ENCODE peak calls at places on chromosome 14, in six cellular contexts. V, E, J, P, Y and M are unnamed samples.

GRCh38 chr14:100213587-100213955 is 25.4 kb upstream of the YY1 start:
- DNase-seq in V (no peak), E (no peak), J (peak; percentile 50), P (no peak), Y (no peak), M (no peak)

GRCh38 chr14:90781344-90781761 is 34.9 kb downstream of the TTC7B start:
- DNase-seq in V (peak; percentile 71), E (no peak), J (no peak), P (peak; percentile 87), Y (peak; percentile 85), M (no peak)

GRCh38 chr14:66701813-66702212 is 193.9 kb downstream of the GPHN start:
- DNase-seq in V (no peak), E (no peak), J (no peak), P (no peak), Y (no peak), M (no peak)

GRCh38 chr14:64447890-64448667 is 17.2 kb upstream of the AKAP5 start:
- DNase-seq in V (no peak), E (no peak), J (no peak), P (peak; percentile 64), Y (no peak), M (no peak)

GRCh38 chr14:54787263-54787662 is 115.4 kb downstream of the GCH1 start:
- DNase-seq in V (no peak), E (no peak), J (peak; percentile 74), P (no peak), Y (no peak), M (no peak)

GRCh38 chr14:33131801-33132200 is 193.1 kb downstream of the NPAS3 start:
- DNase-seq in V (no peak), E (no peak), J (no peak), P (no peak), Y (no peak), M (no peak)

GRCh38 chr14:58398895-58399294 is 3.2 kb downstream of the TOMM20L start:
- DNase-seq in V (no peak), E (no peak), J (no peak), P (no peak), Y (no peak), M (no peak)

GRCh38 chr14:59919582-59920377 is at the start of gene LRRC9:
- DNase-seq in V (no peak), E (peak; percentile 83), J (peak; percentile 61), P (peak; percentile 28), Y (peak; percentile 9), M (peak; percentile 92)

GRCh38 chr14:101862711-101863110 is 101.2 kb downstream of the PPP2R5C start:
- DNase-seq in V (no peak), E (no peak), J (no peak), P (peak; percentile 79), Y (peak; percentile 23), M (no peak)

GRCh38 chr14:89013098-89013504 is 188.7 kb downstream of the TTC8 start:
- DNase-seq in V (peak; percentile 11), E (no peak), J (peak; percentile 80), P (no peak), Y (peak; percentile 43), M (peak; percentile 70)

GRCh38 chr14:89013698-89014569 is 189.5 kb downstream of the TTC8 start:
- DNase-seq in V (no peak), E (no peak), J (no peak), P (no peak), Y (no peak), M (no peak)

GRCh38 chr14:89011727-89012271 is 187.3 kb downstream of the TTC8 start:
- DNase-seq in V (no peak), E (no peak), J (no peak), P (no peak), Y (no peak), M (peak; percentile 26)

GRCh38 chr14:89011327-89011726 is 186.9 kb downstream of the TTC8 start:
- DNase-seq in V (no peak), E (no peak), J (no peak), P (no peak), Y (no peak), M (no peak)

GRCh38 chr14:89012272-89013097 is 188.0 kb downstream of the TTC8 start:
- DNase-seq in V (no peak), E (no peak), J (no peak), P (no peak), Y (no peak), M (peak; percentile 21)
- H3K4me3 ChIP-seq in V (no peak overlapping the region), E (no peak overlapping the region), J (no peak overlapping the region), P (no peak overlapping the region), Y (no peak overlapping the region), M (peak overlapping the region; percentile 22)

DNA sequence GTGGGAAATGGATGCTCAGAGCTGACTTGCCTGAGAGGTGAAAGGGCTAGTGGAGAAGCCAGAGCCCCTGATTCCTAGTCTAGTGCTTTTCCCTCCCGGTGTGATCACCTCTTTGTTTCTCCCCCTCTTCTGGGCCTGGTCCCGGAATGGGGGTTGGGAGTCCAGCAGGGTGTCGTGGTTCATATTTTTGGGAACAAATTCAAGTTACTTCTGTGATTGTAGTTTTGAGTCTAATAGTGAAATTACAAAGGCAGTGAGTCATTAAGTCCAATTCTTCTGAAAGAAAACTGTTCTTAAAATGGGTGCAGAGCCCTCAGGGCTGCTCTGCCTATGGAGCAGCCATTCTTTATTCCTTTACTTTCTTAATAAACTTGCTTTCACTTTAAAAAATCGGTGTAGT is 7.6 kb downstream of the SUSD6 start:
- DNase-seq in V (no peak), E (no peak), J (no peak), P (peak; percentile 50), Y (peak; percentile 56), M (no peak)
- H4K20me1 ChIP-seq in V (peaks cover 62% of the 10 kb centered on the region), E (no peaks in the 10 kb centered on the region), J (no peaks in the 10 kb centered on the region), P (no peaks in the 10 kb centered on the region), Y (no peaks in the 10 kb centered on the region), M (peaks cover 79% of the 10 kb centered on the region)

GRCh38 chr14:75452324-75452723 is 24.5 kb downstream of the JDP2 start:
- DNase-seq in V (no peak), E (no peak), J (no peak), P (no peak), Y (no peak), M (no peak)

GRCh38 chr14:75450381-75451276 is 22.8 kb downstream of the JDP2 start:
- DNase-seq in V (peak; percentile 40), E (no peak), J (no peak), P (peak; percentile 58), Y (peak; percentile 56), M (peak; percentile 70)

GRCh38 chr14:75454963-75455546 is 27.2 kb downstream of the JDP2 start:
- DNase-seq in V (peak; percentile 76), E (peak; percentile 50), J (no peak), P (peak; percentile 55), Y (peak; percentile 90), M (peak; percentile 68)

GRCh38 chr14:75453817-75454434 is 26.1 kb downstream of the JDP2 start:
- DNase-seq in V (no peak), E (no peak), J (peak; percentile 58), P (no peak), Y (no peak), M (no peak)

DNA sequence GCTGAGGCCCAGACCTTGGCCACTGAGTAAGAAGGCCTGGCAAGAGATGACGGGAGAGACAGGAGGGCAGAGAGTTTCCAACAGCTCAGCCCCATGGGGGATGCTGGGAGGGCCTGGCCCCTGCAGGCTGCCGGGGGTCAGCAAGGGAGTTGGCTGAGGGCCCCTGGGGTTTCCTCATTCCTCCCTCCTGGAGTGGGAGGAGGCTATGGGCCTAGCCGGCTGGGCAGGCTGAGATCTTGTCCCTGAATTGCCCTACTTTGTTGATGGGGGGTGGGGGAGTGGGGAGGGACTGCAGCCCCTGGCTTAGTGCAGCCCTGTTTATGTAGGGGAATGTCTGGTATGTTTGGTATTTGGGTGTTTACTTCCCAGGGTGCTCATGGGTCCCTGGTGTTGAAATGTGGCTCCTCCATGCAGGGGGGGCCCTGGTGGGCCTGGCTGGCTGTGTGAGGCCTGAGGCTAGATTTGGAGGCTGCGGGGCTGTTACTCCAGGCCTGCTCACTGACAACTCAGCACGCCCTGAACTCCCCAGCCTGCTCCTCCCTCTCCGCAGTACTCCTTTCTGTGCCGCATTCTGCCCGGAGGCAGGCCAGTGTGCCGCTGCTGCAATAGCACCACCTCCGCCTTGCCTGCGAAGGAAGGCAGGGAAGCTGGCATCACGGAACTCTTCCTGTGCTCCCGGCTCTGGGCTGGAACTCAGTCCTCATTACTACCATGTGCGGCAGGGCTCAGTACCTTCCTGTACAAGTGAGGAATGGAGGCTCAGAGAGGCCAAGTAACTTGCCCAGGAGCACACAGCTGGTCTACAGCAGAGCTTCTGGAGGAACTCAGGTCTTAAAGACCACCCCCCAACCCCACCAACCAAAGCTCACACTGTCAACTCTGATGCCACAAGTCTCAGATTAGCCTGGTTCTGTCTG is 25.3 kb downstream of the JDP2 start:
- DNase-seq in V (peak; percentile 89), E (peak; percentile 39), J (no peak), P (peak; percentile 80), Y (peak; percentile 96), M (peak; percentile 83)
- H3K4me1 ChIP-seq in V (peaks cover 70% of the 10 kb centered on the region), E (peaks cover 16% of the 10 kb centered on the region), J (peaks cover 5% of the 10 kb centered on the region), P (peaks cover 35% of the 10 kb centered on the region), Y (peaks cover 68% of the 10 kb centered on the region), M (peaks cover 73% of the 10 kb centered on the region)

GRCh38 chr14:69260246-69260978 is 454 bp downstream of the GALNT16 start:
- DNase-seq in V (peak; percentile 4), E (peak; percentile 78), J (no peak), P (peak; percentile 32), Y (peak; percentile 59), M (peak; percentile 61)

GRCh38 chr14:69263364-69263763 is 3.4 kb downstream of the GALNT16 start:
- DNase-seq in V (peak; percentile 93), E (peak; percentile 53), J (peak; percentile 63), P (peak; percentile 92), Y (peak; percentile 98), M (no peak)

GRCh38 chr14:69260979-69261605 is 1.1 kb downstream of the GALNT16 start:
- DNase-seq in V (no peak), E (peak; percentile 91), J (peak; percentile 64), P (no peak), Y (peak; percentile 25), M (peak; percentile 76)

GRCh38 chr14:69262516-69262915 is 2.6 kb downstream of the GALNT16 start:
- DNase-seq in V (no peak), E (no peak), J (no peak), P (no peak), Y (no peak), M (no peak)

GRCh38 chr14:69261761-69262331 is 1.9 kb downstream of the GALNT16 start:
- DNase-seq in V (peak; percentile 15), E (peak; percentile 36), J (no peak), P (no peak), Y (peak; percentile 55), M (peak; percentile 64)
- H3K4me3 ChIP-seq in V (no peak overlapping the region), E (no peak overlapping the region), J (no peak overlapping the region), P (no peak overlapping the region), Y (no peak overlapping the region), M (no peak overlapping the region)

DNA sequence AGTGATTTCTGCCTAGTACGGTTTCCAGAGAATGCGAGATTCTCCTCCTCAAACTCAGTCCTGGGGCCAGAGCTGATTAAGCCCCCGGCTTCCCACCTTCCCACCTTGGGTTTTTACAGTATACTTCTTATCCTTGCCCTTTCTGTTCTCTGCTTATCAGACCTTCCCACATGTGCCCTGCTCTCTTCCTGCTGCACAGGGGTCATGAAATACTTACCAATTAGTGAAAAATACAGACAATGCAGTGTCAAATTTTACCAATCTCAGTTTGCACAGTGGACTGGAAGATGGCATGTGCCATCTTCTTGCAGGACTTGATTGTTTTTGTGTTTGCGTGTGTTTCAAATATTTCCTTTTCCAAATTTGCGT is 14.7 kb downstream of the SUSD6 start:
- DNase-seq in V (no peak), E (no peak), J (no peak), P (no peak), Y (no peak), M (no peak)
- H4K20me1 ChIP-seq in V (peaks cover 39% of the 10 kb centered on the region), E (peaks cover 13% of the 10 kb centered on the region), J (peaks cover 7% of the 10 kb centered on the region), P (no peaks in the 10 kb centered on the region), Y (peaks cover 12% of the 10 kb centered on the region), M (peaks cover 64% of the 10 kb centered on the region)